ENCODE peak calls at places on chromosomes 5 and 9, in four cellular contexts. H is HEK293T; K is iris pigment epithelial cell; B is stimulated activated CD8-positive, alpha-beta memory T cell treated with anti-CD3 and anti-CD28 coated beads, Interleukin-4, amount 100 ng/mL, for 4 hours. W is an unnamed sample.

GRCh38 chr9:87862536-87863268 is 20.0 kb upstream of the SPATA31E1 start:
- DNase-seq in H (no peak), K (peak), B (no peak), W (peak)

GRCh38 chr5:9452181-9452580 is 93.7 kb downstream of the SEMA5A start:
- DNase-seq in H (no peak), K (no peak), B (no peak), W (no peak)

GRCh38 chr9:30020161-30020560 is 2364.3 kb upstream of the ACO1 start:
- DNase-seq in H (no peak), K (no peak), B (no peak), W (no peak)

GRCh38 chr5:73232266-73233041 is 59.5 kb downstream of the TMEM174 start:
- DNase-seq in H (no peak), K (no peak), B (no peak), W (peak)

GRCh38 chr5:1527533-1528205 is 3.9 kb upstream of the LPCAT1 start:
- DNase-seq in H (no peak), K (no peak), B (no peak), W (no peak)

GRCh38 chr9:127130661-127131538 is 8.5 kb upstream of the ANGPTL2 start:
- DNase-seq in H (no peak), K (peak), B (no peak), W (peak)

GRCh38 chr5:68873198-68873597 is 220.6 kb upstream of the SLC30A5 start:
- DNase-seq in H (peak), K (no peak), B (no peak), W (no peak)

GRCh38 chr5:57791875-57792274 is 309.3 kb upstream of the ACTBL2 start:
- DNase-seq in H (no peak), K (no peak), B (no peak), W (peak)

GRCh38 chr9:132187006-132187760 is 25.3 kb downstream of the NTNG2 start:
- DNase-seq in H (no peak), K (no peak), B (no peak), W (no peak)

GRCh38 chr9:34929506-34930102 is 28.5 kb upstream of the PHF24 start:
- DNase-seq in H (peak), K (peak), B (peak), W (peak)

GRCh38 chr9:112278152-112278551 is 55.3 kb downstream of the PTBP3 start:
- DNase-seq in H (no peak), K (peak), B (no peak), W (no peak)

GRCh38 chr5:122442938-122443337 is 130.9 kb downstream of the SNCAIP start:
- DNase-seq in H (no peak), K (no peak), B (no peak), W (no peak)

GRCh38 chr9:115604831-115605483 is 487.0 kb upstream of the TNC start:
- DNase-seq in H (no peak), K (peak), B (no peak), W (peak)

GRCh38 chr5:25119654-25120053 is 474.9 kb upstream of the CDH10 start:
- DNase-seq in H (peak), K (peak), B (no peak), W (no peak)

GRCh38 chr9:86354882-86355399 is 731 bp upstream of the TUT7 start:
- DNase-seq in H (peak), K (peak), B (no peak), W (no peak)

GRCh38 chr5:38404667-38405276 is 146.4 kb downstream of the EGFLAM start:
- DNase-seq in H (peak), K (no peak), B (no peak), W (no peak)

GRCh38 chr9:98787766-98788335 is 8.5 kb downstream of the ANKS6 start:
- DNase-seq in H (no peak), K (no peak), B (no peak), W (no peak)